ENCODE peak calls at places on chromosomes 16 and 17, in eight cellular contexts. L is lung; G is ascending aorta; C is IMR-90; I is left lung; D is H7; B is pancreas; O is naive thymus-derived CD4-positive, alpha-beta T cell. Z is an unnamed sample.

GRCh38 chr17:46869296-46869695 is 17.9 kb downstream of the WNT9B start:
- DNase-seq in I (no peak), B (no peak), L (no peak), O (no peak), C (no peak), D (no peak), G (no peak), Z (no peak)

GRCh38 chr17:55005520-55005919 is 37.0 kb downstream of the STXBP4 start:
- DNase-seq in L (no peak), C (peak; percentile 12), O (peak; percentile 1), B (no peak), G (no peak), D (peak; percentile 10), I (no peak), Z (no peak)

GRCh38 chr17:10628756-10629155 is 28.4 kb downstream of the MYH3 start:
- DNase-seq in G (no peak), D (peak; percentile 80), L (no peak), B (no peak), I (no peak), O (no peak), C (no peak), Z (no peak)

GRCh38 chr17:7184091-7184488 is 4.9 kb upstream of the ASGR1 start:
- DNase-seq in I (peak; percentile 76), B (peak; percentile 73), G (no peak), C (no peak), L (peak; percentile 67), D (no peak), O (no peak), Z (no peak)

GRCh38 chr16:84753412-84754325 is 53.9 kb downstream of the USP10 start:
- DNase-seq in I (no peak), L (no peak), O (no peak), C (no peak), B (no peak), G (no peak), D (no peak), Z (no peak)

GRCh38 chr17:81034779-81035388 is at the start of gene BAIAP2:
- DNase-seq in C (peak; percentile 90), G (peak; percentile 95), O (peak; percentile 94), B (peak; percentile 97), L (peak; percentile 96), I (peak; percentile 96), D (peak; percentile 100), Z (peak; percentile 98)

GRCh38 chr17:12053552-12053951 is 32.9 kb downstream of the MAP2K4 start:
- DNase-seq in O (no peak), C (no peak), G (no peak), B (no peak), I (no peak), L (no peak), D (no peak), Z (no peak)

GRCh38 chr16:2009302-2009711 is 314 bp downstream of the ZNF598 start:
- DNase-seq in I (no peak), B (peak; percentile 25), C (no peak), G (no peak), L (no peak), O (no peak), D (no peak), Z (no peak)

GRCh38 chr16:89286096-89286495 is 68.6 kb downstream of the ZNF778 start:
- DNase-seq in B (no peak), L (no peak), C (no peak), D (no peak), O (no peak), I (no peak), G (no peak), Z (no peak)

GRCh38 chr16:8967437-8967821 is 3.7 kb upstream of the USP7 start:
- DNase-seq in D (no peak), O (no peak), L (no peak), I (no peak), B (no peak), G (no peak), C (no peak), Z (no peak)

GRCh38 chr16:46974352-46974751 is 878 bp upstream of the DNAJA2 start:
- DNase-seq in L (no peak), C (no peak), G (no peak), B (no peak), O (peak; percentile 32), I (no peak), D (no peak), Z (no peak)

GRCh38 chr17:77160877-77161530 is 20.2 kb downstream of the SEC14L1 start:
- DNase-seq in D (no peak), I (no peak), L (no peak), G (no peak), O (no peak), C (no peak), B (no peak), Z (no peak)

DNA sequence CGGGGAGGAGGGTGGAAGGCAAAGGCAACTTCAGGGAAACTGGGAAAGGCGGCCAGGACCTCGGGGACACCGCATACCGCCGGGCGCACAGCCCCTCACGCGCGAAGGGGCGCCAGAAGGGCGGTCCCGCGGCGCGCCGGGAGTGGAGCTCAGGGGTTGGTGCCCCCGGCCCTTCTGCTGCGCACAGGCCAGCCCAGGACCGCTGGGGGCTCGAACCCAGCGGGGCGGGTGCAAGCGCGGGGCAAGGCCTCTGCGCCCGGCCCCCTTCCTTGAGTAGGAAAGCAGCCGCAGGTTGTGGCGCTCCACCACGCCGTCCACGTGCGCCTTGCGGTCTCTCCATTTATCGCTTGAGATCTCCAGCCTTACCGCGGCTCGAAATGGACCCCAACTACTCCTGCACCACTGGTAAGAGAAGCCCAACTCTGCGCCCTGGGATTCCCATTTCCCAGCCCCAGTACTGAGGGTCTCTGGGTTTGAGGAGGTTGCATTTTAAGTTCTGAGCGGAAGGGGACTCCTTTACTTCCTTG is 3.0 kb upstream of the MT1A start:
- DNase-seq in D (peak; percentile 75), G (no peak), I (no peak), L (no peak), O (no peak), C (no peak), B (no peak), Z (no peak)
- H3K27me3 ChIP-seq in D (peaks cover 99% of the 10 kb centered on the region), G (no peaks in the 10 kb centered on the region), I (peaks cover 35% of the 10 kb centered on the region), L (no peaks in the 10 kb centered on the region), O (peaks cover 38% of the 10 kb centered on the region), C (peaks cover 88% of the 10 kb centered on the region), B (no peaks in the 10 kb centered on the region), Z (peaks cover 73% of the 10 kb centered on the region)

DNA sequence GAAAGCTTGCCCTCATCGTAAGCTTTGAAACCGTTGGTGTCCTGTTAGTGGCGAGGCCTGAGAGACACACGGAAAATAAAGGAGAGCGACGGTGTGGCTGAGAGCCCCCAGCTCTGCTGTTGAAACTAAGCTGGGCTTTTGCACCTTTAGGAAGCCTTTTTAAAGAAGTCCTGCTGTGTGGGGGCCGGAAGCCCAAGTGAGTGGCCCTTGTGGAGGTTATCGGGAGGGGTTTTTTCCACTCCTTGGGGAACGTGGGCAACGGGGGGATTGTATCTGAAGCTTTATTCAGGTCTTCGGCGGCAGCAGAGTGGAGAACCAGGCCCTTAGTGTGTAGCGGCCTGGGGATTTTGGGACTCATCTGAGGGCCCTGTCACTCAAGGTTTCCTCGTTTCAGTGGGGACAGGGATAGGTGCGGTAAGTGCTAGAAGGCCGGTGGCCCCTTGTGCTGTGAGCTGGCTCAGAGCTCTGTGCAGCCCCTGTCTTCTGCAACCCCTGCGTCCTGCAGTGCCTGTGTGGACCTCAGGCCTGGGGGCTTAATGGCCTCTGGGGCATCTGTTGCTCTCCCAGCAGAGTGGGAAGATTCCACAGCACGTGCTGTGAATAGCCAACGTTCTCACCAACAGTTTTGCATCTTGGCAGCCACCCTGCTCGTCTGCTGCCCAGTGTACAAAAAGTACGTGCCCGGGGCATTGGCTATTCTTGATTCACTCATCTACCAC is 4.7 kb downstream of the FOXC2 start:
- DNase-seq in B (no peak), I (no peak), C (no peak), D (peak; percentile 29), O (no peak), L (no peak), G (no peak), Z (no peak)
- H3K27me3 ChIP-seq in B (peaks cover 40% of the 10 kb centered on the region), I (peaks cover 52% of the 10 kb centered on the region), C (no peaks in the 10 kb centered on the region), D (peaks cover 89% of the 10 kb centered on the region), O (peaks cover 10% of the 10 kb centered on the region), L (peaks cover 16% of the 10 kb centered on the region), G (no peaks in the 10 kb centered on the region), Z (peaks cover 44% of the 10 kb centered on the region)

DNA sequence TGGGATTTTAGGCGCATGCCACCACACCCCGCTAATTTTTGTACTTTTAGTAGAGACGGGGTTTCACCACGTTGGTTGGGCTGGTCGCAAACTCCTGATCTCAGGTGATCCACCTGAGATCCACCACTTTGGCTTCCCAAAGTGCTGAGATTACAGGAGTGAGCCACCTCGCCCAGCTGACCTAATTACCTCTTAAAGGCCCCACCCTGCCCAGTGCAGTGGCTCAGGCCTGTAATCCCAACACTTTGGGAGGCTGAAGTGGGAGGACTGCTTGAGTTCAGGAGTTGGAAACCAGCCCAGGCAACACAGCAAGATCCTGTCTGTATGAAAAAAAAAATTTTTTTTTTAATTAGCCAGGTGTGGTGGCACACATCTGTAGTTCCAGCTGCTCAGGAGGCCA is 2.9 kb upstream of the COASY start:
- DNase-seq in B (no peak), D (no peak), L (peak; percentile 70), G (no peak), I (peak; percentile 72), O (no peak), C (no peak), Z (no peak)
- H3K27me3 ChIP-seq in B (no peaks in the 10 kb centered on the region), D (no peaks in the 10 kb centered on the region), L (no peaks in the 10 kb centered on the region), G (no peaks in the 10 kb centered on the region), I (no peaks in the 10 kb centered on the region), O (no peaks in the 10 kb centered on the region), C (no peaks in the 10 kb centered on the region), Z (no peaks in the 10 kb centered on the region)

DNA sequence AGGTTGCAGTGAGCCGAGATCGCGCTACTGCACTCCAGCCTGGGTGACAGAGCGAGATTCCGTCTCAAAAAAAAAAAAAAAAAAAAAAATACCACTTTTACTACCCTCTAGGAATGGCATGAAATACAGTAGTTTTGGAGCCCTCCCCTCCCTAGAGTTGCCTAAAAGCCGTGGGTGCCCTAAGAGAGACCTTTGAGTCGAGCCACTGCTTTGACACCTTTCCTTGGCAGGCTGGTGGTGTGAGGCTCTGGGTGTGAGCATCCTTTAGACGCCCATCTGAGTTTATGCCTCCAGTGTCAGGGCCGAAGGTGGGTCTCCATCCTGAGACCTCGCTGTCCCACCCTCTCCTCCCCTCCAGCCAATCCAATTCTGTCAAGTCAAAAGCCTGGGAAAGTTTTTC is 46.2 kb downstream of the RAP1GAP2 start:
- DNase-seq in L (no peak), D (peak; percentile 6), O (no peak), C (no peak), B (no peak), I (no peak), G (no peak), Z (no peak)
- H3K27me3 ChIP-seq in L (no peaks in the 10 kb centered on the region), D (no peaks in the 10 kb centered on the region), O (no peaks in the 10 kb centered on the region), C (no peaks in the 10 kb centered on the region), B (no peaks in the 10 kb centered on the region), I (no peaks in the 10 kb centered on the region), G (no peaks in the 10 kb centered on the region), Z (no peaks in the 10 kb centered on the region)

DNA sequence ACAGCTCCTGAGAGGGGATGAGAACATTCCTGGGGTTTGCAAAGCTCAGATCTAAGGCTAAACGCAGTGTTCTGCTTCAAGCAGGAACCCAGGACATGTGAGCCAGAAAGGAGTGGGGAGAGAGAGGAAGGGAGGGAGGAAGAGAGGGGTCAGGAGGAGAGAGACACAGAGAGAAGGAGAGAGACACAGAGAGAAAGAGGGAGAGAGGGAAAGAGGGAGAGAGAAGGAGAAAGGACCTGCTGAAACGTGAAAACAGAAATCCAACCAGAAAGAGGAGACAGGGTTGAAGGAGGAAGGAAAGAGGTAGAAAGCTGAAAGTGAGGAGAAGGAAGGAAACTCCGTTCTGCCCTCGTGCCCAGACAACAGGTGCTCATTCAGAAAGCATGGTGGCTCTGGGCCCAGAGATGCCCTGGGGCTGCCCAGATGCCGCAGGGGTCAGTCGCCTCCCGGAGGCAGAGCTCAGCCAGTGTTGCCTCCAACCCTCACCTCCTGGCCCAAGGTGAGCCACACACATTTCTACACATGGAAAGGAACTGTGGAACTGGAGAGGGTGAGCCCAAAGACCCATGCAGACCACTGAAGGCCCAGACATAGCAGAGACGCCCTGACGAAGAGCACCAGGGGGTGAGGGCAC is 49.0 kb upstream of the ENPP7 start:
- DNase-seq in G (no peak), C (no peak), B (no peak), D (peak; percentile 48), I (no peak), L (no peak), O (no peak), Z (no peak)
- H3K27me3 ChIP-seq in G (no peaks in the 10 kb centered on the region), C (peaks cover 5% of the 10 kb centered on the region), B (no peaks in the 10 kb centered on the region), D (no peaks in the 10 kb centered on the region), I (no peaks in the 10 kb centered on the region), L (no peaks in the 10 kb centered on the region), O (no peaks in the 10 kb centered on the region), Z (peaks cover 7% of the 10 kb centered on the region)